ENCODE peak calls at places on chromosomes 6 and 20, in seven cellular contexts. Q is GM12878, M is HepG2, S is GM12892, V is H1, U is K562, F is SK-N-SH. A is an unnamed sample.

GRCh38 chr20:37529968-37530600 is 2.4 kb upstream of the BLCAP start:
- DNase-seq in Q (no peak), M (no peak), S (no peak), V (no peak), U (no peak), F (no peak), A (no peak)

GRCh38 chr6:155273438-155273837 is 9.6 kb downstream of the CLDN20 start:
- DNase-seq in Q (no peak), M (no peak), S (no peak), V (no peak), U (peak), F (peak), A (no peak)

GRCh38 chr20:20487811-20488210 is 119.9 kb downstream of the INSM1 start:
- DNase-seq in Q (no peak), M (no peak), S (no peak), V (no peak), U (no peak), F (no peak), A (no peak)

GRCh38 chr6:140082867-140083297 is 708.4 kb upstream of the CITED2 start:
- DNase-seq in Q (no peak), M (no peak), S (no peak), V (no peak), U (no peak), F (no peak), A (no peak)

GRCh38 chr20:45235995-45236394 is 14.8 kb downstream of the SEMG2 start:
- DNase-seq in Q (no peak), M (no peak), S (no peak), V (peak), U (peak), F (no peak), A (no peak)

GRCh38 chr20:14497004-14497403 is 159.6 kb upstream of the FLRT3 start:
- DNase-seq in Q (no peak), M (no peak), S (no peak), V (no peak), U (no peak), F (no peak), A (no peak)

GRCh38 chr20:42975974-42976373 is 213.7 kb downstream of the PTPRT start:
- DNase-seq in Q (no peak), M (no peak), S (no peak), V (no peak), U (no peak), F (peak), A (no peak)

GRCh38 chr20:21365771-21366170 is 31.6 kb downstream of the NKX2-4 start:
- DNase-seq in Q (no peak), M (no peak), S (no peak), V (no peak), U (no peak), F (no peak), A (no peak)

GRCh38 chr6:17497701-17498100 is 102.4 kb upstream of the FAM8A1 start:
- DNase-seq in Q (no peak), M (no peak), S (no peak), V (no peak), U (no peak), F (no peak), A (no peak)

GRCh38 chr6:91438570-91438969 is 851.7 kb upstream of the MAP3K7 start:
- DNase-seq in Q (no peak), M (no peak), S (no peak), V (no peak), U (no peak), F (no peak), A (no peak)

GRCh38 chr6:39076086-39076992 is 27.8 kb downstream of the GLP1R start:
- DNase-seq in Q (no peak), M (no peak), S (peak), V (no peak), U (no peak), F (no peak), A (no peak)

GRCh38 chr6:137952247-137952646 is 85.2 kb downstream of the TNFAIP3 start:
- DNase-seq in Q (no peak), M (no peak), S (no peak), V (no peak), U (no peak), F (no peak), A (no peak)

GRCh38 chr6:50826037-50826761 is 7.5 kb downstream of the TFAP2B start:
- DNase-seq in Q (no peak), M (no peak), S (no peak), V (no peak), U (no peak), F (no peak), A (no peak)

GRCh38 chr20:53938739-53939138 is 131.7 kb downstream of the BCAS1 start:
- DNase-seq in Q (no peak), M (peak), S (no peak), V (no peak), U (no peak), F (no peak), A (no peak)

GRCh38 chr6:45970326-45970725 is 45.3 kb downstream of the CLIC5 start:
- DNase-seq in Q (no peak), M (no peak), S (no peak), V (no peak), U (no peak), F (no peak), A (no peak)

GRCh38 chr6:108693406-108694154 is 132.9 kb downstream of the FOXO3 start:
- DNase-seq in Q (no peak), M (no peak), S (no peak), V (no peak), U (no peak), F (no peak), A (no peak)

GRCh38 chr6:13038315-13039261 is 289.7 kb downstream of the TBC1D7 start:
- DNase-seq in Q (no peak), M (no peak), S (no peak), V (no peak), U (no peak), F (no peak), A (no peak)

GRCh38 chr6:30826961-30827342 is 57.4 kb upstream of the DDR1 start:
- DNase-seq in Q (no peak), M (peak), S (no peak), V (no peak), U (no peak), F (no peak), A (no peak)

GRCh38 chr20:47774081-47774777 is 11.1 kb downstream of the SULF2 start:
- DNase-seq in Q (no peak), M (no peak), S (no peak), V (no peak), U (no peak), F (peak), A (no peak)

GRCh38 chr20:13784271-13784892 is 337 bp downstream of the ESF1 start:
- DNase-seq in Q (no peak), M (no peak), S (no peak), V (no peak), U (no peak), F (peak), A (no peak)

GRCh38 chr6:110517601-110518280 is 41.3 kb upstream of the SLC22A16 start:
- DNase-seq in Q (no peak), M (peak), S (no peak), V (no peak), U (no peak), F (no peak), A (no peak)

GRCh38 chr6:74741608-74742007 is 464.2 kb downstream of the COL12A1 start:
- DNase-seq in Q (no peak), M (no peak), S (no peak), V (no peak), U (no peak), F (no peak), A (no peak)

GRCh38 chr6:166596741-166597507 is 10.4 kb upstream of the RAMACL start:
- DNase-seq in Q (no peak), M (no peak), S (no peak), V (no peak), U (no peak), F (no peak), A (no peak)

GRCh38 chr20:56487216-56487615 is 18.8 kb downstream of the RTF2 start:
- DNase-seq in Q (no peak), M (no peak), S (no peak), V (no peak), U (no peak), F (no peak), A (no peak)

GRCh38 chr6:7939186-7939863 is 28.7 kb upstream of the TXNDC5 start:
- DNase-seq in Q (no peak), M (no peak), S (no peak), V (no peak), U (no peak), F (no peak), A (no peak)

GRCh38 chr6:147000545-147001488 is 203.4 kb upstream of the STXBP5 start:
- DNase-seq in Q (no peak), M (no peak), S (no peak), V (no peak), U (peak), F (no peak), A (no peak)

GRCh38 chr6:143176090-143177021 is 115.7 kb downstream of the AIG1 start:
- DNase-seq in Q (no peak), M (no peak), S (no peak), V (no peak), U (no peak), F (no peak), A (no peak)

GRCh38 chr6:108167449-108167903 is 1.7 kb downstream of the NR2E1 start:
- DNase-seq in Q (no peak), M (no peak), S (no peak), V (no peak), U (no peak), F (no peak), A (no peak)

GRCh38 chr6:105560611-105561066 is 157.8 kb upstream of the PREP start:
- DNase-seq in Q (peak), M (no peak), S (peak), V (no peak), U (no peak), F (no peak), A (no peak)

GRCh38 chr6:150078788-150079187 is 9.9 kb upstream of the ULBP3 start:
- DNase-seq in Q (no peak), M (no peak), S (no peak), V (no peak), U (no peak), F (no peak), A (no peak)

GRCh38 chr20:49759266-49759950 is 45.7 kb upstream of the B4GALT5 start:
- DNase-seq in Q (no peak), M (no peak), S (no peak), V (no peak), U (no peak), F (no peak), A (no peak)

GRCh38 chr6:7479801-7480266 is 61.6 kb upstream of the DSP start:
- DNase-seq in Q (no peak), M (no peak), S (no peak), V (no peak), U (no peak), F (no peak), A (no peak)

GRCh38 chr6:6131492-6132109 is 124.9 kb upstream of the NRN1 start:
- DNase-seq in Q (no peak), M (peak), S (peak), V (peak), U (peak), F (peak), A (peak)

GRCh38 chr6:18327621-18328548 is 59.3 kb upstream of the RNF144B start:
- DNase-seq in Q (no peak), M (no peak), S (no peak), V (no peak), U (peak), F (no peak), A (no peak)

GRCh38 chr6:79878142-79878748 is 69.1 kb downstream of the ELOVL4 start:
- DNase-seq in Q (no peak), M (no peak), S (no peak), V (no peak), U (no peak), F (no peak), A (no peak)

GRCh38 chr6:144543006-144543871 is 258.1 kb downstream of the UTRN start:
- DNase-seq in Q (no peak), M (no peak), S (no peak), V (no peak), U (peak), F (no peak), A (no peak)

GRCh38 chr6:136209496-136209895 is 40.6 kb downstream of the MTFR2 start:
- DNase-seq in Q (no peak), M (no peak), S (no peak), V (no peak), U (no peak), F (no peak), A (no peak)

GRCh38 chr6:43891072-43891870 is 121.3 kb downstream of the VEGFA start:
- DNase-seq in Q (no peak), M (no peak), S (no peak), V (no peak), U (no peak), F (no peak), A (no peak)

GRCh38 chr20:37807491-37807890 is 95.4 kb upstream of the VSTM2L start:
- DNase-seq in Q (no peak), M (no peak), S (no peak), V (no peak), U (no peak), F (no peak), A (no peak)

GRCh38 chr20:6703047-6703446 is 64.4 kb upstream of the BMP2 start:
- DNase-seq in Q (no peak), M (no peak), S (no peak), V (no peak), U (no peak), F (no peak), A (no peak)

DNA sequence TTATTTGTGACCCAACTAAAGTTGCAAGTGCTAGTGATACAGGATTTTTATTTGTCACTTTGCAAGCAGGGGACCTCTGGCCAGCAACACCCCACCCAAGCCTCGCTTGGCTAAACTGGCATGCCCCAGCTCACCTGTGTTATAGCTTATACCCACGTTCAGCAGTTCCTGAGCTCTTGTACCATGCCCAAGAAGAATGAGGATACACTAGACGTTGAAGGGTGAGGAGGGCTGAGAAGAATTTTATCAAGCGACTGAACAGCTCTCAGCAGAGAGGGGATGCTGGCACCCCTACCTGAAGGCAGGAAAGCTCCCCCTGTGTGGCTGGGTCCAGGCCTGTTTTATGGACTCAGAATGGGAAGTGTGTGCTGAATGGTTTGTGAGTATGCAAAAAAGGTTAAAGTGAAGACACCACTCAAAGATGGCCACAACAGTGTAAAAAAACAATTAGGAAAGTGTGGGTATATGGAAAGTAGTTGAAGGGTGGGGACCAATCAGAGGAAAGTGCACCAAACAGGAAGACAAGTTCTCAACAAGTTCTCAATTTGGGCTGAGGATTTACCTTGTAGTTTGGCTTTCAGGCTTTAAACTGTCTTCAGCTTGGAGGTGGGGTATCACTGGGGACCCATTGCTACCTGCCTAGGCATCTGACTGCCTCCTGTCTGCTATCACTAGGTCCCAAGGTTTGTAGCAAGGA is 14.9 kb downstream of the BTN2A1 start:
- DNase-seq in Q (no peak), M (no peak), S (no peak), V (no peak), U (no peak), F (no peak), A (no peak)
- TF ChIP-seq TAF1 in Q (no peak), M (no peak), S (no peak), V (no peak), U (no peak), F (no peak), A (no peak)

GRCh38 chr6:1395496-1395895 is 6.1 kb downstream of the FOXF2 start:
- DNase-seq in Q (no peak), M (no peak), S (no peak), V (no peak), U (no peak), F (no peak), A (no peak)

GRCh38 chr6:1396952-1397868 is 7.8 kb downstream of the FOXF2 start:
- DNase-seq in Q (peak), M (peak), S (peak), V (no peak), U (peak), F (peak), A (peak)

GRCh38 chr6:1393641-1394283 is 4.4 kb downstream of the FOXF2 start:
- DNase-seq in Q (no peak), M (no peak), S (no peak), V (no peak), U (no peak), F (no peak), A (no peak)

GRCh38 chr6:1394591-1395463 is 5.5 kb downstream of the FOXF2 start:
- DNase-seq in Q (no peak), M (no peak), S (no peak), V (no peak), U (no peak), F (no peak), A (no peak)

GRCh38 chr6:1395941-1396908 is 6.8 kb downstream of the FOXF2 start:
- DNase-seq in Q (no peak), M (no peak), S (no peak), V (no peak), U (no peak), F (no peak), A (no peak)
- TF ChIP-seq TAF1 in Q (no peak), M (no peak), S (no peak), V (no peak), U (no peak), F (no peak), A (no peak)

GRCh38 chr6:33875141-33875581 is 71.4 kb upstream of the MLN start:
- DNase-seq in Q (no peak), M (no peak), S (no peak), V (no peak), U (peak), F (no peak), A (no peak)
- TF ChIP-seq TAF1 in Q (no peak), M (no peak), S (no peak), V (no peak), U (no peak), F (no peak), A (no peak)

GRCh38 chr6:148423601-148424270 is 81.1 kb downstream of the SASH1 start:
- DNase-seq in Q (no peak), M (no peak), S (no peak), V (no peak), U (no peak), F (no peak), A (no peak)
- TF ChIP-seq TAF1 in Q (no peak), M (no peak), S (no peak), V (no peak), U (no peak), F (no peak), A (no peak)

GRCh38 chr20:2693286-2693995 is 861 bp downstream of the EBF4 start:
- DNase-seq in Q (no peak), M (no peak), S (no peak), V (no peak), U (no peak), F (peak), A (peak)
- TF ChIP-seq TAF1 in Q (no peak), M (no peak), S (no peak), V (peak), U (no peak), F (no peak), A (no peak)

GRCh38 chr6:168841609-168842278 is 400.8 kb downstream of the SMOC2 start:
- DNase-seq in Q (no peak), M (no peak), S (no peak), V (no peak), U (peak), F (peak), A (no peak)
- TF ChIP-seq TAF1 in Q (no peak), M (no peak), S (no peak), V (no peak), U (no peak), F (no peak), A (no peak)

DNA sequence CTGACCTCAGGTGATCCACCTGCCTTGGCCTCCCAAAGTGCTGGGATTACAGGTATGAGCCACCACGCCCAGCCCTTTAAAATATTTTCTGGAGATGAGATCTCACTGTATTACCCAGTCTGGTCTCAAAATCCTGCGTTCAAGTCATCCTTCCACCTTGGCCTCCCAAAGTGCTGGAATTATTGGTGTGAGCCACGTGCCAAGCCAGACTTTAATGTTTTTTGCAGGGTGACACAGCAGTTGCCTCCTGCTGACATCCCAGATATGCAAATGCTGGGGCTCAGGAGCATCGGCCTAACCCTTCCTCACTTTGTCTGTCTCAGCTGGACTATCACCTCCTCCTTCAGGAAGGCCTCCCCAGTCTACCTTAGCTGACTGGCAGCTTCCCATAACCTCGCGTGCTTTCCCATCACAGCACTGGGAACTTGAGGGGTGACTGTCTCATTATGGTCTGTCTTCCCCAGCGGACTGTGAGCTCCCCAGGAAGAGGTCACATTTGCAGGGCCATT is 14.3 kb upstream of the ID1 start:
- DNase-seq in Q (no peak), M (no peak), S (no peak), V (no peak), U (peak), F (no peak), A (no peak)
- TF ChIP-seq TAF1 in Q (no peak), M (no peak), S (no peak), V (peak), U (no peak), F (no peak), A (no peak)

GRCh38 chr20:57959018-57959417 is 249.2 kb upstream of the PMEPA1 start:
- DNase-seq in Q (no peak), M (no peak), S (no peak), V (no peak), U (no peak), F (no peak), A (no peak)
- TF ChIP-seq TAF1 in Q (no peak), M (no peak), S (no peak), V (no peak), U (no peak), F (no peak), A (no peak)

GRCh38 chr20:59001449-59002171 is 5.4 kb downstream of the CTSZ start:
- DNase-seq in Q (no peak), M (no peak), S (no peak), V (no peak), U (no peak), F (no peak), A (no peak)
- TF ChIP-seq TAF1 in Q (no peak), M (no peak), S (no peak), V (no peak), U (no peak), F (no peak), A (no peak)

A was measured in GM12891.